ENCODE peak calls at places on chromosomes 11 and 22, in seven cellular contexts. M, U, S, L, I, W and Z are unnamed samples. For H3K36me3, the result is how much of the 10 kb centered on the place peaks cover.

GRCh38 chr11:83464181-83464580 is 178.0 kb upstream of the CCDC90B start:
- DNase-seq in W (no peak), S (no peak), I (no peak), U (no peak), M (no peak), L (no peak), Z (no peak)

GRCh38 chr11:45919276-45919675 is 1.6 kb upstream of the PEX16 start:
- DNase-seq in U (no peak), I (no peak), W (no peak), S (no peak), M (no peak), L (no peak), Z (no peak)

GRCh38 chr11:128174465-128175101 is 412.8 kb downstream of the ETS1 start:
- DNase-seq in M (no peak), W (peak), L (no peak), U (no peak), I (no peak), S (peak), Z (no peak)

GRCh38 chr22:26853495-26853894 is 196.1 kb downstream of the MIAT start:
- DNase-seq in S (no peak), L (no peak), W (no peak), U (no peak), M (no peak), I (no peak), Z (no peak)

GRCh38 chr11:41058138-41058537 is 401.3 kb downstream of the LRRC4C start:
- DNase-seq in S (no peak), M (no peak), W (no peak), U (no peak), L (no peak), I (no peak), Z (no peak)

GRCh38 chr11:95154514-95154913 is 64.9 kb downstream of the ENDOD1 start:
- DNase-seq in U (no peak), S (no peak), M (peak), I (peak), L (peak), W (peak), Z (peak)

GRCh38 chr11:2533642-2534115 is 88.9 kb downstream of the KCNQ1 start:
- DNase-seq in I (no peak), M (peak), W (peak), L (peak), U (peak), S (peak), Z (no peak)

GRCh38 chr22:48630444-48630777 is 1197.3 kb downstream of the BRD1 start:
- DNase-seq in U (no peak), M (no peak), S (no peak), I (no peak), W (no peak), L (no peak), Z (no peak)

GRCh38 chr11:80165763-80166162 is 724.9 kb upstream of the TENM4 start:
- DNase-seq in U (no peak), I (no peak), W (peak), M (no peak), L (no peak), S (peak), Z (no peak)

GRCh38 chr11:3147257-3147619 is 17.9 kb downstream of the OSBPL5 start:
- DNase-seq in I (no peak), U (no peak), W (no peak), S (no peak), L (no peak), M (no peak), Z (no peak)

GRCh38 chr22:25404556-25404922 is 159.9 kb upstream of the GRK3 start:
- DNase-seq in M (no peak), L (no peak), W (peak), S (no peak), I (no peak), U (no peak), Z (peak)

GRCh38 chr22:38345782-38346181 is 28.5 kb upstream of the CSNK1E start:
- DNase-seq in U (no peak), L (no peak), S (no peak), M (no peak), I (no peak), W (no peak), Z (no peak)

GRCh38 chr11:59706518-59707285 is 6.9 kb downstream of the OR10V1 start:
- DNase-seq in W (peak), S (peak), L (no peak), U (no peak), M (peak), I (no peak), Z (no peak)

GRCh38 chr11:100632970-100633452 is 54.1 kb upstream of the ARHGAP42 start:
- DNase-seq in S (peak), L (no peak), W (peak), I (no peak), U (peak), M (peak), Z (no peak)

GRCh38 chr11:16454284-16454683 is 97.9 kb upstream of the SOX6 start:
- DNase-seq in W (no peak), U (no peak), I (no peak), M (no peak), L (no peak), S (no peak), Z (no peak)

GRCh38 chr22:19244600-19245352 is 46.7 kb downstream of the CLTCL1 start:
- DNase-seq in U (no peak), L (no peak), S (no peak), M (no peak), I (no peak), W (no peak), Z (no peak)

GRCh38 chr11:72223615-72224586 is 666 bp upstream of the INPPL1 start:
- DNase-seq in L (no peak), U (peak), M (peak), I (peak), S (no peak), W (peak), Z (peak)

DNA sequence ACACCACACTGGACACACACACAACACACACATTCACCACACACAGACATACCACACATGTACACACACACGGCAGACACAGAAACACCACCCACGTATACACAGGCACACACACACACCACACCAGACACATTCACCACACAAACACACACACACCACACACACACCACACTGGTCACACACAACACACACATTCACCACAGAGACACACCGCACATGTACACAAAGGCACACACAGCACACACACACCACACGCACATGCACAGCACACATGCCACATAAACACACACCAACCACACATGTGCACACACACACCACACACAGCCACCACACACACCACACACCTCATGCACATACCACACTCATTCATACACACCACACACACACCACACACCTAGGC is 84.2 kb upstream of the PRR5 start:
- DNase-seq in I (no peak), U (no peak), W (no peak), S (no peak), L (no peak), M (no peak), Z (no peak)
- H3K27ac ChIP-seq in I (no peak), U (no peak), W (no peak), S (no peak), L (no peak), M (no peak), Z (no peak)

GRCh38 chr11:103622296-103622695 is 414.1 kb upstream of the DDI1 start:
- DNase-seq in S (no peak), L (no peak), I (no peak), M (no peak), U (no peak), W (no peak), Z (no peak)

GRCh38 chr11:103624708-103625623 is 411.5 kb upstream of the DDI1 start:
- DNase-seq in I (no peak), U (no peak), M (peak), S (peak), L (no peak), W (peak), Z (no peak)

GRCh38 chr11:103619938-103620337 is 416.5 kb upstream of the DDI1 start:
- DNase-seq in U (no peak), S (no peak), L (no peak), W (no peak), M (no peak), I (no peak), Z (no peak)

GRCh38 chr11:103625624-103625965 is 410.8 kb upstream of the DDI1 start:
- DNase-seq in U (no peak), I (no peak), L (no peak), S (no peak), M (no peak), W (no peak), Z (no peak)

GRCh38 chr11:103623933-103624332 is 412.5 kb upstream of the DDI1 start:
- DNase-seq in U (no peak), S (no peak), M (peak), L (no peak), W (no peak), I (no peak), Z (no peak)
- H3K36me3 ChIP-seq in U (under half), S (under half), M (under half), L (under half), W (under half), I (under half), Z (under half)

DNA sequence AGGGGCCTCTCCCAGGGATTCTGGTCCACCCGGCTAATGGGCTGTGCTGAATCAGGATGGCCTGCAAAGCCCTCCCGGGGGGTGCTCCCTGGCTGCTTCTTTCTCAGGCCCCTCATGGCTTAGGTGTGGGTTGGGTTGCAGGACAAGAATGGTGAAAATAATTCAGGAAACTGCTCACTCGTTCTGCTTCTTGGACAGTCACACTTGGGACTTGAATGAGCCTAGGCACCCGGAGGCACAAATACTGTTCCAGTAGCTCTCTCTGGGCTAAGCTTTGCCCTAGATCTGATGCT is 83.2 kb downstream of the TRIM29 start:
- DNase-seq in W (no peak), S (no peak), I (no peak), U (no peak), L (no peak), M (no peak), Z (no peak)
- H3K27ac ChIP-seq in W (no peak), S (no peak), I (no peak), U (no peak), L (no peak), M (no peak), Z (no peak)

GRCh38 chr22:21967693-21968271 is 14.8 kb downstream of the TOP3B start:
- DNase-seq in U (no peak), M (no peak), S (no peak), W (no peak), L (no peak), I (no peak), Z (no peak)
- H3K36me3 ChIP-seq in U (half or more), M (half or more), S (half or more), W (half or more), L (half or more), I (half or more), Z (half or more)

GRCh38 chr11:86570457-86570856 is 102.0 kb downstream of the ME3 start:
- DNase-seq in W (no peak), S (no peak), L (no peak), I (no peak), M (no peak), U (no peak), Z (no peak)
- H3K27ac ChIP-seq in W (peak), S (no peak), L (no peak), I (no peak), M (no peak), U (no peak), Z (no peak)

GRCh38 chr11:122155765-122156527 is 39.9 kb upstream of the BLID start:
- DNase-seq in W (no peak), I (no peak), L (no peak), U (no peak), S (no peak), M (no peak), Z (no peak)

GRCh38 chr11:122159173-122159701 is 43.2 kb upstream of the BLID start:
- DNase-seq in M (peak), S (no peak), L (no peak), U (no peak), W (peak), I (no peak), Z (no peak)

GRCh38 chr11:122155001-122155400 is 39.0 kb upstream of the BLID start:
- DNase-seq in U (no peak), I (no peak), S (no peak), L (no peak), W (no peak), M (no peak), Z (no peak)

GRCh38 chr11:122159861-122160260 is 43.8 kb upstream of the BLID start:
- DNase-seq in I (no peak), U (no peak), L (no peak), W (no peak), M (no peak), S (no peak), Z (no peak)

DNA sequence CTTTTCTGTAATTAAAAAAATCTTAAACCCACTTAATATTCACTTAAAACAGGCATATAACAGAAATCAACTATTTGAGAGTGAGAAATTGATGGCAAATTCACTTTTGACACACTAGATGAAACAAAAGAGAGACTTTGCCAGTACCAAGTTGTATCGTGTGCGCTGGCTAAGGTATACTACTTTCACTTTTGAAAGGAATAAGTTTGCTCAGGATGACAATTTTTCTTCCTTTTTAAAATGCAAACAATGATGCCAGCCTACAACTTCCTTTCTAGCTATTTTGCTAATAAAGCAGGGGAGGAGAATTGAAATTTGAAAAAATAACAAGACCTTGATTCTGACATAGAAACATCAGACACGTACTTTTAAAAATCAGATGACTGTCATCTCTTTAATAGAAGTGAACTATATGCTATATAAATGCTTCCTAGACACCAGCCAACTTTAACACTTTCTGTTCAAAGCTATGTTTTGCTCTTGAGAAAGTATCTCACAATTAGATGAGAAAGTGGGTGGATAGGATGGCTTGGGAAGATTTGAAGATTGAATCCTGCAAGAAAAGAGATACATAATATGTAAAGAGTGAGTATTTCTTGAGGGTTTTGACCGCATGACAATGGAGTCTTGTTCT is 41.6 kb upstream of the BLID start:
- DNase-seq in I (no peak), L (no peak), U (no peak), W (no peak), M (peak), S (no peak), Z (no peak)
- H3K36me3 ChIP-seq in I (under half), L (under half), U (under half), W (under half), M (under half), S (half or more), Z (under half)

GRCh38 chr11:8831861-8832260 is 79.1 kb upstream of the AKIP1 start:
- DNase-seq in U (no peak), W (no peak), L (no peak), I (no peak), S (no peak), M (no peak), Z (no peak)

GRCh38 chr11:8832571-8833260 is 78.3 kb upstream of the AKIP1 start:
- DNase-seq in S (no peak), M (no peak), I (no peak), U (no peak), L (no peak), W (peak), Z (peak)

GRCh38 chr11:8830641-8831040 is 80.3 kb upstream of the AKIP1 start:
- DNase-seq in W (no peak), U (no peak), I (no peak), S (no peak), M (no peak), L (no peak), Z (no peak)

GRCh38 chr11:8834379-8834778 is 76.6 kb upstream of the AKIP1 start:
- DNase-seq in S (no peak), M (peak), U (no peak), I (no peak), W (peak), L (no peak), Z (no peak)

DNA sequence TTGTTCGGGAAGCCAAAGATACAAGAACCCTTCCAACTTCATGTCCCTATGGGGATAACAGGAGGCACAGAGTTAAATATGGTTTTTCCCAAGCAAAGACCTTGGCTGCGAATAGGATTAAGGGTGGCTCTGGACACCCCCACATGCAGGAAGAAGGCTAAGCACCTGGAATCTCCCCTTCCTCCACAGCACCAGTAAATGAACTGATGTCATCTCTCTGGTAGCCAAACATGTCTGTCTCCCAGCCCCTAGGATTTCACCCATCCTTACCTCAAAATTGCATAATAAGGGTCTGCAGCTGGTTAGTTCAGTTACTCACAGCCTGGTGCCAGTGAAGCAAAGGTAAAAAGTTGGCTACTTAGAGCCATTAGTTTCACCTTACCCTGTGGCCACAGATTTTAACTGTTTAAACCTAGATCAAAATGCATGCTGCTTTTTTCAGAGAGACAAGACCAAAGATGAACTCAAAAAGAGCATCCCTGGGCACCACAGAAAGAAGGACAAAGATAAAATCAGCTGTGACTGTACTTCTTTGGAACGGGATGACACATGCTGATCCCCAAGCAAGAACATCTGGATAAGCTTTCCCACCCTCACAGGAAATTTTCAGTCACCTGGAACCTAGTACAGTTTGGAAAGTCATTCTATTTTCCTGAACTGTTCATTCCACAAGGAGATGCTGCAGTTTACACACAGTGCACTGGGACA is 77.3 kb upstream of the AKIP1 start:
- DNase-seq in W (peak), I (no peak), S (no peak), M (no peak), L (no peak), U (no peak), Z (no peak)
- H3K27ac ChIP-seq in W (peak), I (no peak), S (no peak), M (no peak), L (no peak), U (no peak), Z (no peak)